ENCODE peak calls at places on chromosome 16, in seven cellular contexts. One of them, this sample, is unnamed.

GRCh38 chr16:50304467-50305440 is 38.4 kb downstream of the ADCY7 start:
- DNase-seq in NT2/D1: no peak
- DNase-seq in amniotic stem cell: no peak
- DNase-seq in IMR-90: no peak
- DNase-seq in naive thymus-derived CD8-positive, alpha-beta T cell: no peak
- DNase-seq in left ventricle myocardium inferior: no peak
- DNase-seq in AG10803: no peak
- DNase-seq in this sample: no peak

GRCh38 chr16:22813223-22813945 is 578 bp upstream of the HS3ST2 start:
- DNase-seq in amniotic stem cell: no peak
- DNase-seq in NT2/D1: peak; percentile 75
- DNase-seq in left ventricle myocardium inferior: peak; percentile 42
- DNase-seq in AG10803: peak; percentile 23
- DNase-seq in IMR-90: peak; percentile 7
- DNase-seq in naive thymus-derived CD8-positive, alpha-beta T cell: no peak
- DNase-seq in this sample: peak; percentile 28

GRCh38 chr16:73122604-73123386 is 74.9 kb upstream of the ZFHX3 start:
- DNase-seq in left ventricle myocardium inferior: peak; percentile 48
- DNase-seq in NT2/D1: no peak
- DNase-seq in IMR-90: no peak
- DNase-seq in AG10803: peak; percentile 12
- DNase-seq in amniotic stem cell: no peak
- DNase-seq in naive thymus-derived CD8-positive, alpha-beta T cell: no peak
- DNase-seq in this sample: peak; percentile 38

GRCh38 chr16:12455287-12455798 is 348.3 kb downstream of the CPPED1 start:
- DNase-seq in IMR-90: peak; percentile 55
- DNase-seq in AG10803: peak; percentile 63
- DNase-seq in left ventricle myocardium inferior: peak; percentile 42
- DNase-seq in naive thymus-derived CD8-positive, alpha-beta T cell: no peak
- DNase-seq in amniotic stem cell: peak; percentile 66
- DNase-seq in NT2/D1: peak; percentile 68
- DNase-seq in this sample: peak; percentile 43

GRCh38 chr16:3112881-3113574 is 642 bp downstream of the ZNF205 start:
- DNase-seq in NT2/D1: no peak
- DNase-seq in AG10803: no peak
- DNase-seq in amniotic stem cell: no peak
- DNase-seq in left ventricle myocardium inferior: no peak
- DNase-seq in naive thymus-derived CD8-positive, alpha-beta T cell: no peak
- DNase-seq in IMR-90: peak; percentile 16
- DNase-seq in this sample: no peak

GRCh38 chr16:11474617-11475291 is 112.0 kb downstream of the LITAF start:
- DNase-seq in left ventricle myocardium inferior: no peak
- DNase-seq in naive thymus-derived CD8-positive, alpha-beta T cell: no peak
- DNase-seq in NT2/D1: no peak
- DNase-seq in amniotic stem cell: no peak
- DNase-seq in AG10803: no peak
- DNase-seq in IMR-90: no peak
- DNase-seq in this sample: no peak

GRCh38 chr16:25126820-25127232 is 15.3 kb downstream of the LCMT1 start:
- DNase-seq in AG10803: peak; percentile 77
- DNase-seq in IMR-90: peak; percentile 91
- DNase-seq in left ventricle myocardium inferior: no peak
- DNase-seq in amniotic stem cell: peak; percentile 35
- DNase-seq in naive thymus-derived CD8-positive, alpha-beta T cell: no peak
- DNase-seq in NT2/D1: no peak
- DNase-seq in this sample: peak; percentile 79

GRCh38 chr16:10979717-10980601 is 35.6 kb downstream of the CLEC16A start:
- DNase-seq in AG10803: peak; percentile 73
- DNase-seq in NT2/D1: no peak
- DNase-seq in IMR-90: no peak
- DNase-seq in left ventricle myocardium inferior: no peak
- DNase-seq in amniotic stem cell: no peak
- DNase-seq in naive thymus-derived CD8-positive, alpha-beta T cell: no peak
- DNase-seq in this sample: no peak

GRCh38 chr16:3503513-3503912 is 2.7 kb downstream of the CLUAP1 start:
- DNase-seq in left ventricle myocardium inferior: no peak
- DNase-seq in amniotic stem cell: no peak
- DNase-seq in NT2/D1: no peak
- DNase-seq in AG10803: no peak
- DNase-seq in IMR-90: no peak
- DNase-seq in naive thymus-derived CD8-positive, alpha-beta T cell: peak; percentile 18
- DNase-seq in this sample: no peak

GRCh38 chr16:88282221-88283041 is 100.3 kb upstream of the ZNF469 start:
- DNase-seq in naive thymus-derived CD8-positive, alpha-beta T cell: no peak
- DNase-seq in left ventricle myocardium inferior: peak; percentile 9
- DNase-seq in AG10803: peak; percentile 56
- DNase-seq in IMR-90: peak; percentile 44
- DNase-seq in NT2/D1: no peak
- DNase-seq in amniotic stem cell: no peak
- DNase-seq in this sample: no peak

GRCh38 chr16:86337138-86337537 is 173.2 kb upstream of the FOXF1 start:
- DNase-seq in NT2/D1: no peak
- DNase-seq in amniotic stem cell: no peak
- DNase-seq in left ventricle myocardium inferior: no peak
- DNase-seq in naive thymus-derived CD8-positive, alpha-beta T cell: no peak
- DNase-seq in IMR-90: no peak
- DNase-seq in AG10803: no peak
- DNase-seq in this sample: no peak

GRCh38 chr16:48383877-48384304 is 1.3 kb downstream of the SIAH1 start:
- DNase-seq in left ventricle myocardium inferior: no peak
- DNase-seq in IMR-90: no peak
- DNase-seq in AG10803: no peak
- DNase-seq in amniotic stem cell: no peak
- DNase-seq in naive thymus-derived CD8-positive, alpha-beta T cell: no peak
- DNase-seq in NT2/D1: no peak
- DNase-seq in this sample: peak; percentile 22

GRCh38 chr16:66486773-66487579 is 59.9 kb downstream of the BEAN1 start:
- DNase-seq in NT2/D1: no peak
- DNase-seq in left ventricle myocardium inferior: no peak
- DNase-seq in AG10803: peak; percentile 80
- DNase-seq in amniotic stem cell: no peak
- DNase-seq in IMR-90: peak; percentile 83
- DNase-seq in naive thymus-derived CD8-positive, alpha-beta T cell: no peak
- DNase-seq in this sample: peak; percentile 86

GRCh38 chr16:55401036-55401435 is 77.0 kb downstream of the IRX6 start:
- DNase-seq in amniotic stem cell: no peak
- DNase-seq in IMR-90: no peak
- DNase-seq in left ventricle myocardium inferior: no peak
- DNase-seq in naive thymus-derived CD8-positive, alpha-beta T cell: no peak
- DNase-seq in NT2/D1: no peak
- DNase-seq in AG10803: no peak
- DNase-seq in this sample: no peak

GRCh38 chr16:77723108-77723514 is 797 bp downstream of the NUDT7 start:
- DNase-seq in IMR-90: peak; percentile 72
- DNase-seq in NT2/D1: no peak
- DNase-seq in naive thymus-derived CD8-positive, alpha-beta T cell: no peak
- DNase-seq in amniotic stem cell: no peak
- DNase-seq in AG10803: peak; percentile 84
- DNase-seq in left ventricle myocardium inferior: peak; percentile 16
- DNase-seq in this sample: peak; percentile 97

GRCh38 chr16:11824362-11824761 is 27.0 kb downstream of the RSL1D1 start:
- DNase-seq in naive thymus-derived CD8-positive, alpha-beta T cell: no peak
- DNase-seq in left ventricle myocardium inferior: peak; percentile 38
- DNase-seq in IMR-90: no peak
- DNase-seq in amniotic stem cell: no peak
- DNase-seq in AG10803: peak; percentile 54
- DNase-seq in NT2/D1: no peak
- DNase-seq in this sample: peak; percentile 43

GRCh38 chr16:26261621-26262020 is 569.9 kb downstream of the HS3ST4 start:
- DNase-seq in AG10803: no peak
- DNase-seq in naive thymus-derived CD8-positive, alpha-beta T cell: no peak
- DNase-seq in left ventricle myocardium inferior: no peak
- DNase-seq in amniotic stem cell: no peak
- DNase-seq in NT2/D1: no peak
- DNase-seq in IMR-90: no peak
- DNase-seq in this sample: no peak

GRCh38 chr16:35295856-35296255 is 1836.4 kb downstream of the TP53TG3F start:
- DNase-seq in naive thymus-derived CD8-positive, alpha-beta T cell: no peak
- DNase-seq in AG10803: no peak
- DNase-seq in IMR-90: no peak
- DNase-seq in amniotic stem cell: no peak
- DNase-seq in left ventricle myocardium inferior: no peak
- DNase-seq in NT2/D1: no peak
- DNase-seq in this sample: no peak

GRCh38 chr16:84881702-84882521 is 62.1 kb downstream of the CRISPLD2 start:
- DNase-seq in naive thymus-derived CD8-positive, alpha-beta T cell: no peak
- DNase-seq in IMR-90: peak; percentile 97
- DNase-seq in AG10803: peak; percentile 91
- DNase-seq in amniotic stem cell: peak; percentile 67
- DNase-seq in NT2/D1: no peak
- DNase-seq in left ventricle myocardium inferior: no peak
- DNase-seq in this sample: peak; percentile 94

GRCh38 chr16:4338712-4339299 is 12.3 kb downstream of the PAM16 start:
- DNase-seq in NT2/D1: no peak
- DNase-seq in left ventricle myocardium inferior: no peak
- DNase-seq in IMR-90: no peak
- DNase-seq in AG10803: no peak
- DNase-seq in amniotic stem cell: no peak
- DNase-seq in naive thymus-derived CD8-positive, alpha-beta T cell: no peak
- DNase-seq in this sample: no peak

GRCh38 chr16:64882385-64882784 is 239.5 kb downstream of the CDH11 start:
- DNase-seq in AG10803: no peak
- DNase-seq in amniotic stem cell: no peak
- DNase-seq in NT2/D1: no peak
- DNase-seq in naive thymus-derived CD8-positive, alpha-beta T cell: no peak
- DNase-seq in IMR-90: no peak
- DNase-seq in left ventricle myocardium inferior: peak; percentile 27
- DNase-seq in this sample: no peak

GRCh38 chr16:7400117-7400890 is 67.7 kb downstream of the RBFOX1 start:
- DNase-seq in NT2/D1: no peak
- DNase-seq in naive thymus-derived CD8-positive, alpha-beta T cell: no peak
- DNase-seq in AG10803: no peak
- DNase-seq in IMR-90: no peak
- DNase-seq in left ventricle myocardium inferior: no peak
- DNase-seq in amniotic stem cell: no peak
- DNase-seq in this sample: no peak

GRCh38 chr16:11852092-11852809 is 909 bp upstream of the RSL1D1 start:
- DNase-seq in naive thymus-derived CD8-positive, alpha-beta T cell: no peak
- DNase-seq in left ventricle myocardium inferior: peak; percentile 18
- DNase-seq in NT2/D1: no peak
- DNase-seq in amniotic stem cell: no peak
- DNase-seq in IMR-90: peak; percentile 37
- DNase-seq in AG10803: peak; percentile 25
- DNase-seq in this sample: no peak

GRCh38 chr16:75351183-75351582 is 82.1 kb downstream of the CFDP1 start:
- DNase-seq in IMR-90: peak; percentile 80
- DNase-seq in left ventricle myocardium inferior: no peak
- DNase-seq in naive thymus-derived CD8-positive, alpha-beta T cell: no peak
- DNase-seq in NT2/D1: no peak
- DNase-seq in amniotic stem cell: peak; percentile 29
- DNase-seq in AG10803: peak; percentile 77
- DNase-seq in this sample: peak; percentile 74

GRCh38 chr16:2854700-2855309 is 3.2 kb downstream of the PRSS22 start:
- DNase-seq in NT2/D1: no peak
- DNase-seq in IMR-90: no peak
- DNase-seq in naive thymus-derived CD8-positive, alpha-beta T cell: no peak
- DNase-seq in amniotic stem cell: no peak
- DNase-seq in left ventricle myocardium inferior: no peak
- DNase-seq in AG10803: no peak
- DNase-seq in this sample: no peak

This sample was measured in RPMI7951.